ENCODE peak calls at places on chromosomes 6 and 20, in four cellular contexts. One of them, this sample, is unnamed.

GRCh38 chr6:40541556-40542174 is 45.5 kb downstream of the LRFN2 start:
- DNase-seq in adrenal gland: no peak
- DNase-seq in upper lobe of left lung: no peak
- DNase-seq in brain microvascular endothelial cell: no peak
- DNase-seq in this sample: no peak

GRCh38 chr20:23399568-23400241 is 21.6 kb downstream of the NAPB start:
- DNase-seq in adrenal gland: peak; percentile 20
- DNase-seq in upper lobe of left lung: peak; percentile 59
- DNase-seq in brain microvascular endothelial cell: peak; percentile 53
- DNase-seq in this sample: no peak

GRCh38 chr6:79225718-79226117 is 8.8 kb downstream of the HMGN3 start:
- DNase-seq in adrenal gland: no peak
- DNase-seq in upper lobe of left lung: no peak
- DNase-seq in brain microvascular endothelial cell: no peak
- DNase-seq in this sample: no peak

GRCh38 chr6:17744019-17744756 is 37.5 kb upstream of the NUP153 start:
- DNase-seq in adrenal gland: no peak
- DNase-seq in upper lobe of left lung: no peak
- DNase-seq in brain microvascular endothelial cell: no peak
- DNase-seq in this sample: no peak

GRCh38 chr20:9068896-9069663 is at the start of gene PLCB4:
- DNase-seq in adrenal gland: no peak
- DNase-seq in upper lobe of left lung: no peak
- DNase-seq in brain microvascular endothelial cell: peak; percentile 10
- DNase-seq in this sample: peak; percentile 64

GRCh38 chr6:74170118-74170517 is 474.1 kb downstream of the CD109 start:
- DNase-seq in adrenal gland: no peak
- DNase-seq in upper lobe of left lung: no peak
- DNase-seq in brain microvascular endothelial cell: peak; percentile 7
- DNase-seq in this sample: no peak

GRCh38 chr6:72376736-72377135 is 245.1 kb upstream of the KCNQ5 start:
- DNase-seq in adrenal gland: no peak
- DNase-seq in upper lobe of left lung: no peak
- DNase-seq in brain microvascular endothelial cell: no peak
- DNase-seq in this sample: no peak

GRCh38 chr6:27178001-27178730 is 69.3 kb upstream of the PRSS16 start:
- DNase-seq in adrenal gland: peak; percentile 70
- DNase-seq in upper lobe of left lung: peak; percentile 56
- DNase-seq in brain microvascular endothelial cell: peak; percentile 91
- DNase-seq in this sample: no peak

GRCh38 chr6:154511735-154512097 is 1.2 kb upstream of the CNKSR3 start:
- DNase-seq in adrenal gland: no peak
- DNase-seq in upper lobe of left lung: no peak
- DNase-seq in brain microvascular endothelial cell: no peak
- DNase-seq in this sample: no peak

GRCh38 chr6:101722481-101722880 is 329.0 kb downstream of the GRIK2 start:
- DNase-seq in adrenal gland: no peak
- DNase-seq in upper lobe of left lung: no peak
- DNase-seq in brain microvascular endothelial cell: no peak
- DNase-seq in this sample: no peak

GRCh38 chr20:63080411-63080810 is 73.6 kb upstream of the BHLHE23 start:
- DNase-seq in adrenal gland: no peak
- DNase-seq in upper lobe of left lung: no peak
- DNase-seq in brain microvascular endothelial cell: no peak
- DNase-seq in this sample: no peak

GRCh38 chr6:162173448-162173847 is 554.1 kb downstream of the PRKN start:
- DNase-seq in adrenal gland: no peak
- DNase-seq in upper lobe of left lung: no peak
- DNase-seq in brain microvascular endothelial cell: no peak
- DNase-seq in this sample: no peak

GRCh38 chr6:146905313-146905712 is 298.9 kb upstream of the STXBP5 start:
- DNase-seq in adrenal gland: peak; percentile 86
- DNase-seq in upper lobe of left lung: no peak
- DNase-seq in brain microvascular endothelial cell: peak; percentile 20
- DNase-seq in this sample: no peak

GRCh38 chr20:19944772-19945459 is 72.2 kb upstream of the NAA20 start:
- DNase-seq in adrenal gland: no peak
- DNase-seq in upper lobe of left lung: no peak
- DNase-seq in brain microvascular endothelial cell: peak; percentile 61
- DNase-seq in this sample: no peak

GRCh38 chr6:137623293-137623692 is 129.1 kb upstream of the OLIG3 start:
- DNase-seq in adrenal gland: no peak
- DNase-seq in upper lobe of left lung: no peak
- DNase-seq in brain microvascular endothelial cell: no peak
- DNase-seq in this sample: no peak

GRCh38 chr6:10720229-10720959 is 2.5 kb upstream of the TMEM14C start:
- DNase-seq in adrenal gland: peak; percentile 38
- DNase-seq in upper lobe of left lung: peak; percentile 58
- DNase-seq in brain microvascular endothelial cell: no peak
- DNase-seq in this sample: peak; percentile 69

GRCh38 chr6:149136273-149136912 is 181.1 kb upstream of the TAB2 start:
- DNase-seq in adrenal gland: no peak
- DNase-seq in upper lobe of left lung: no peak
- DNase-seq in brain microvascular endothelial cell: no peak
- DNase-seq in this sample: no peak

GRCh38 chr6:43809417-43810305 is 39.6 kb downstream of the VEGFA start:
- DNase-seq in adrenal gland: no peak
- DNase-seq in upper lobe of left lung: peak; percentile 56
- DNase-seq in brain microvascular endothelial cell: peak; percentile 85
- DNase-seq in this sample: no peak

GRCh38 chr6:51814418-51814817 is 273.0 kb downstream of the PKHD1 start:
- DNase-seq in adrenal gland: no peak
- DNase-seq in upper lobe of left lung: no peak
- DNase-seq in brain microvascular endothelial cell: no peak
- DNase-seq in this sample: no peak

GRCh38 chr6:27743787-27744186 is 168.4 kb downstream of the OR2B2 start:
- DNase-seq in adrenal gland: no peak
- DNase-seq in upper lobe of left lung: no peak
- DNase-seq in brain microvascular endothelial cell: no peak
- DNase-seq in this sample: no peak

GRCh38 chr6:39669117-39669690 is 56.0 kb downstream of the KIF6 start:
- DNase-seq in adrenal gland: no peak
- DNase-seq in upper lobe of left lung: no peak
- DNase-seq in brain microvascular endothelial cell: no peak
- DNase-seq in this sample: no peak

GRCh38 chr6:79466222-79466834 is 70.9 kb downstream of the LCA5 start:
- DNase-seq in adrenal gland: no peak
- DNase-seq in upper lobe of left lung: no peak
- DNase-seq in brain microvascular endothelial cell: no peak
- DNase-seq in this sample: no peak

GRCh38 chr6:167469655-167470054 is 144.8 kb downstream of the TTLL2 start:
- DNase-seq in adrenal gland: no peak
- DNase-seq in upper lobe of left lung: no peak
- DNase-seq in brain microvascular endothelial cell: no peak
- DNase-seq in this sample: peak; percentile 47

GRCh38 chr6:105608711-105609374 is 206.0 kb upstream of the PREP start:
- DNase-seq in adrenal gland: no peak
- DNase-seq in upper lobe of left lung: no peak
- DNase-seq in brain microvascular endothelial cell: peak; percentile 96
- DNase-seq in this sample: no peak

GRCh38 chr6:170159040-170159965 is 131.6 kb downstream of the DLL1 start:
- DNase-seq in adrenal gland: no peak
- DNase-seq in upper lobe of left lung: no peak
- DNase-seq in brain microvascular endothelial cell: no peak
- DNase-seq in this sample: no peak

GRCh38 chr20:535958-536357 is 7.6 kb downstream of the CSNK2A1 start:
- DNase-seq in adrenal gland: no peak
- DNase-seq in upper lobe of left lung: peak; percentile 40
- DNase-seq in brain microvascular endothelial cell: no peak
- DNase-seq in this sample: no peak

GRCh38 chr6:74578339-74578738 is 627.5 kb downstream of the COL12A1 start:
- DNase-seq in adrenal gland: no peak
- DNase-seq in upper lobe of left lung: no peak
- DNase-seq in brain microvascular endothelial cell: peak; percentile 11
- DNase-seq in this sample: no peak

GRCh38 chr20:23148721-23149570 is 62.8 kb upstream of the CD93 start:
- DNase-seq in adrenal gland: no peak
- DNase-seq in upper lobe of left lung: peak; percentile 17
- DNase-seq in brain microvascular endothelial cell: no peak
- DNase-seq in this sample: no peak

GRCh38 chr6:89221971-89222887 is 5.1 kb upstream of the GABRR1 start:
- DNase-seq in adrenal gland: no peak
- DNase-seq in upper lobe of left lung: no peak
- DNase-seq in brain microvascular endothelial cell: no peak
- DNase-seq in this sample: no peak

GRCh38 chr6:169119669-169120068 is 134.0 kb downstream of the THBS2 start:
- DNase-seq in adrenal gland: no peak
- DNase-seq in upper lobe of left lung: no peak
- DNase-seq in brain microvascular endothelial cell: no peak
- DNase-seq in this sample: no peak

DNA sequence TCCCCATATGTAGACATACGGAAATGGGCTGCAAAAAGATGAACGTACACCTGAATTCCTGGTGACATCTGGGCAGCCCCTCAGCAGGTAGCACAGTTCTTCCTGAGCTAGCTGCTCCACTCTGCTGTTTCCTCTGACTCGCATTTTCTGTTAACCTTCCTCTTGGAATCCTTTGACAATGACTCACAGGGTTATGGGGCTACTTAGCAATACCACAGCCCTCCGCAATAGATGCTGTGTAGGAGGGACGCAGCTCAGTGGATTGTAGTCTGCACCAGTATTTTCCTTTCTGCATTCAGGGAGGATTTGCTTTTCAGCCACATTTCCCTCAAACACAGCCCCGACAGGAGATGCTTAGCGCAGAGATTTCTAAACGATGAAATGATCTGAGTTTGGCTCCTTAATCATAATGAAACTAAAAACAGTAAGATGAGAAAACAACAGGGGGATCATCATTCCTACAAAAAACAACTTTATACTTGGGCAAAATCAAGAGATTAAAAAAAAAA is 12.4 kb downstream of the BACH2 start:
- DNase-seq in adrenal gland: peak; percentile 57
- DNase-seq in upper lobe of left lung: no peak
- DNase-seq in brain microvascular endothelial cell: peak; percentile 91
- DNase-seq in this sample: no peak
- H3K27ac ChIP-seq in adrenal gland: peak overlapping the region; percentile 48
- H3K27ac ChIP-seq in upper lobe of left lung: no peak overlapping the region
- H3K27ac ChIP-seq in brain microvascular endothelial cell: peak overlapping the region; percentile 68
- H3K27ac ChIP-seq in this sample: no peak overlapping the region

GRCh38 chr20:48017504-48017903 is 232.2 kb upstream of the SULF2 start:
- DNase-seq in adrenal gland: no peak
- DNase-seq in upper lobe of left lung: no peak
- DNase-seq in brain microvascular endothelial cell: no peak
- DNase-seq in this sample: no peak

GRCh38 chr20:48015943-48016723 is 230.9 kb upstream of the SULF2 start:
- DNase-seq in adrenal gland: peak; percentile 55
- DNase-seq in upper lobe of left lung: no peak
- DNase-seq in brain microvascular endothelial cell: peak; percentile 80
- DNase-seq in this sample: no peak

GRCh38 chr20:48017992-48018391 is 232.7 kb upstream of the SULF2 start:
- DNase-seq in adrenal gland: no peak
- DNase-seq in upper lobe of left lung: no peak
- DNase-seq in brain microvascular endothelial cell: no peak
- DNase-seq in this sample: no peak

GRCh38 chr20:48019940-48020339 is 234.7 kb upstream of the SULF2 start:
- DNase-seq in adrenal gland: no peak
- DNase-seq in upper lobe of left lung: no peak
- DNase-seq in brain microvascular endothelial cell: no peak
- DNase-seq in this sample: no peak

DNA sequence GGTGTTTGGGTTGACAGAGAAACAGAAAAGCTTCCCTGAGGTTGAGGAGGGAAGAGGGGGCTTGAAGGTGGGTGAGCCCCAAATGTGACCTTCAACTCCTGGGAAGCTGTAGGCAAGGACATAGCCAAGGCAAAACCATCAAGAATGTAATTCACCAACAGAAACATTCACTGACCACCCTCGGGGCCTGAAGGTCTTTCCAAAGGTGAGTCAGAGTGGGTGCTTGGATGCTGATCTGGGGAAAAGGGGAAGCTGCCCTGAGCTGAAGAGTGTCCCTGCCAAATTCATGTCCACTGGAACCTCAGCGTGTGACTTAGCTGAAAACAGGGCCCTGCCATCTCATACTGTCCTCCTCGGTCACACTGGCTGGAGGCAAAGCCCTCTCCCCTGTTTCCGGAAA is 234.2 kb upstream of the SULF2 start:
- DNase-seq in adrenal gland: no peak
- DNase-seq in upper lobe of left lung: no peak
- DNase-seq in brain microvascular endothelial cell: no peak
- DNase-seq in this sample: no peak
- H3K27me3 ChIP-seq in adrenal gland: no peaks in the 10 kb centered on the region
- H3K27me3 ChIP-seq in upper lobe of left lung: no peaks in the 10 kb centered on the region
- H3K27me3 ChIP-seq in brain microvascular endothelial cell: no peaks in the 10 kb centered on the region
- H3K27me3 ChIP-seq in this sample: peaks cover 6% of the 10 kb centered on the region

GRCh38 chr6:240151-240550 is 52.1 kb upstream of the DUSP22 start:
- DNase-seq in adrenal gland: no peak
- DNase-seq in upper lobe of left lung: no peak
- DNase-seq in brain microvascular endothelial cell: no peak
- DNase-seq in this sample: no peak

GRCh38 chr6:232896-233640 is 59.2 kb upstream of the DUSP22 start:
- DNase-seq in adrenal gland: no peak
- DNase-seq in upper lobe of left lung: no peak
- DNase-seq in brain microvascular endothelial cell: no peak
- DNase-seq in this sample: no peak

GRCh38 chr6:234706-235372 is 57.4 kb upstream of the DUSP22 start:
- DNase-seq in adrenal gland: no peak
- DNase-seq in upper lobe of left lung: no peak
- DNase-seq in brain microvascular endothelial cell: no peak
- DNase-seq in this sample: no peak

GRCh38 chr6:235763-236360 is 56.4 kb upstream of the DUSP22 start:
- DNase-seq in adrenal gland: peak; percentile 43
- DNase-seq in upper lobe of left lung: no peak
- DNase-seq in brain microvascular endothelial cell: peak; percentile 34
- DNase-seq in this sample: no peak

DNA sequence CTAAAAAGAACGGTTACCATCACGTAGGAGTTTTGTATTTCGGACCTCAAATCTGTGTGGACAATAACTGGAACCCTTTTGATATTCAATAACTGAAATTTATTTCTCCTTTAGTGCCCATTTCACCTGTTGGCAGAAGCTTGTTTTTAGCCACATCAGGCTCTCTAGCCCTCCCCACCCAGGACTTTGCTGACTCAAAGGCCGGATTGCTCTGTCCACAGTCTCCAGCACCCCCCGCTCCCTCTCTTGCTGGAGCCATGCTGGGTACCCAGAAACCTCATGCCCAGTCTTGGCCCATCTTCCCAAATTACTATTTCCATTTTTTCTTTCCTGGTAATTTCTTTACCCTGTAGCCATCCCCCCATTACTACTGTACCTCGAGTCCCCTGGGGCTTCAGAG is 55.8 kb upstream of the DUSP22 start:
- DNase-seq in adrenal gland: no peak
- DNase-seq in upper lobe of left lung: no peak
- DNase-seq in brain microvascular endothelial cell: no peak
- DNase-seq in this sample: no peak
- H3K27ac ChIP-seq in adrenal gland: peak overlapping the region; percentile 60
- H3K27ac ChIP-seq in upper lobe of left lung: no peak overlapping the region
- H3K27ac ChIP-seq in brain microvascular endothelial cell: no peak overlapping the region
- H3K27ac ChIP-seq in this sample: peak overlapping the region; percentile 64

DNA sequence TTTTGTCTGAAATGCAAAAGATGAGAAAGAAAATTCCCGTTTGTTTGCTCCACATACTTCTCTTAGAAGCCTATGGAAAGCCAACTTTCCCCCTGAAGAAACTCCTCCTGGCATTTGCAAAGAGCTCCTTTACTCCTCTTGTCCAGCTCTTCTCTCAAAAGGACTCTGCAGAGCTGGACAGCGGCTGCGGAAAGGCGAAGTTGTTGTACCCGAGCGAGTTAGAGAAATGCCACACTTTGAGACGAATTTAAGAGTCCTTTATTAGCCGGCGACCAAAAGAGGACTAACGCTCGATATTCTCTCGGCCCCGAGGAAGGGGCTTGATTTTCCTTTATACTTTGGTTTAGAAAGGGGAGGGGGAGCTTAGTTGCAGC is 157.8 kb downstream of the TRIM27 start:
- DNase-seq in adrenal gland: no peak
- DNase-seq in upper lobe of left lung: no peak
- DNase-seq in brain microvascular endothelial cell: no peak
- DNase-seq in this sample: no peak
- H3K27me3 ChIP-seq in adrenal gland: peaks cover 77% of the 10 kb centered on the region
- H3K27me3 ChIP-seq in upper lobe of left lung: no peaks in the 10 kb centered on the region
- H3K27me3 ChIP-seq in brain microvascular endothelial cell: peaks cover 57% of the 10 kb centered on the region
- H3K27me3 ChIP-seq in this sample: peaks cover 74% of the 10 kb centered on the region

This sample was measured in heart left ventricle.